ENCODE peak calls at places on chromosomes 12 and 14, in four cellular contexts. One of them, this sample, is unnamed.

GRCh38 chr14:81169711-81170103 is 51.1 kb downstream of the GTF2A1 start:
- DNase-seq in fibroblast of lung: no peak
- DNase-seq in adrenal gland: peak; percentile 85
- DNase-seq in tibial artery: peak; percentile 78
- DNase-seq in this sample: peak; percentile 23

GRCh38 chr12:114319422-114319821 is 86.5 kb downstream of the TBX5 start:
- DNase-seq in fibroblast of lung: peak; percentile 94
- DNase-seq in tibial artery: no peak
- DNase-seq in adrenal gland: no peak
- DNase-seq in this sample: no peak

GRCh38 chr12:13940466-13940865 is 40.9 kb downstream of the GRIN2B start:
- DNase-seq in tibial artery: no peak
- DNase-seq in adrenal gland: no peak
- DNase-seq in fibroblast of lung: no peak
- DNase-seq in this sample: no peak

GRCh38 chr14:90743826-90744225 is 72.4 kb downstream of the TTC7B start:
- DNase-seq in adrenal gland: no peak
- DNase-seq in fibroblast of lung: no peak
- DNase-seq in tibial artery: no peak
- DNase-seq in this sample: no peak

GRCh38 chr14:87149583-87150354 is 843.2 kb downstream of the GALC start:
- DNase-seq in fibroblast of lung: peak; percentile 80
- DNase-seq in tibial artery: no peak
- DNase-seq in adrenal gland: no peak
- DNase-seq in this sample: no peak

GRCh38 chr12:32644455-32644854 is 34.6 kb upstream of the DNM1L start:
- DNase-seq in adrenal gland: no peak
- DNase-seq in fibroblast of lung: peak; percentile 58
- DNase-seq in tibial artery: no peak
- DNase-seq in this sample: no peak

GRCh38 chr14:28361486-28361885 is 405.1 kb upstream of the FOXG1 start:
- DNase-seq in adrenal gland: no peak
- DNase-seq in fibroblast of lung: no peak
- DNase-seq in tibial artery: no peak
- DNase-seq in this sample: no peak

GRCh38 chr14:44700184-44700583 is 193.1 kb upstream of the FSCB start:
- DNase-seq in tibial artery: no peak
- DNase-seq in adrenal gland: no peak
- DNase-seq in fibroblast of lung: peak; percentile 86
- DNase-seq in this sample: no peak

GRCh38 chr12:127550271-127550670 is 716.7 kb upstream of the TMEM132C start:
- DNase-seq in fibroblast of lung: peak; percentile 93
- DNase-seq in adrenal gland: no peak
- DNase-seq in tibial artery: no peak
- DNase-seq in this sample: no peak

GRCh38 chr12:91316825-91317224 is 134.2 kb upstream of the DCN start:
- DNase-seq in fibroblast of lung: peak; percentile 45
- DNase-seq in adrenal gland: no peak
- DNase-seq in tibial artery: no peak
- DNase-seq in this sample: no peak

GRCh38 chr12:44972746-44973421 is 78.0 kb downstream of the DBX2 start:
- DNase-seq in adrenal gland: no peak
- DNase-seq in fibroblast of lung: peak; percentile 1
- DNase-seq in tibial artery: no peak
- DNase-seq in this sample: peak; percentile 5

GRCh38 chr12:49389092-49389703 is 21.9 kb downstream of the SPATS2 start:
- DNase-seq in adrenal gland: no peak
- DNase-seq in fibroblast of lung: no peak
- DNase-seq in tibial artery: peak; percentile 27
- DNase-seq in this sample: no peak

GRCh38 chr12:116784238-116784612 is 46.1 kb downstream of the RNFT2 start:
- DNase-seq in fibroblast of lung: no peak
- DNase-seq in tibial artery: no peak
- DNase-seq in adrenal gland: no peak
- DNase-seq in this sample: no peak

GRCh38 chr12:115941362-115941761 is 336.1 kb downstream of the MED13L start:
- DNase-seq in fibroblast of lung: peak; percentile 44
- DNase-seq in tibial artery: no peak
- DNase-seq in adrenal gland: no peak
- DNase-seq in this sample: no peak

GRCh38 chr12:87848248-87848868 is 180.8 kb downstream of the C12orf50 start:
- DNase-seq in fibroblast of lung: peak; percentile 58
- DNase-seq in adrenal gland: no peak
- DNase-seq in tibial artery: no peak
- DNase-seq in this sample: peak; percentile 49

GRCh38 chr14:72590577-72590976 is 303.3 kb downstream of the DPF3 start:
- DNase-seq in adrenal gland: no peak
- DNase-seq in tibial artery: no peak
- DNase-seq in fibroblast of lung: no peak
- DNase-seq in this sample: no peak

GRCh38 chr12:31226639-31227038 is 99.3 kb downstream of the SINHCAF start:
- DNase-seq in tibial artery: no peak
- DNase-seq in fibroblast of lung: no peak
- DNase-seq in adrenal gland: no peak
- DNase-seq in this sample: no peak

GRCh38 chr14:52031781-52032180 is 37.1 kb downstream of the NID2 start:
- DNase-seq in tibial artery: peak; percentile 50
- DNase-seq in fibroblast of lung: peak; percentile 98
- DNase-seq in adrenal gland: no peak
- DNase-seq in this sample: no peak

GRCh38 chr12:121797937-121798801 is 4.7 kb upstream of the RHOF start:
- DNase-seq in tibial artery: peak; percentile 63
- DNase-seq in adrenal gland: peak; percentile 91
- DNase-seq in fibroblast of lung: peak; percentile 59
- DNase-seq in this sample: no peak

GRCh38 chr14:60204104-60204842 is 39.1 kb upstream of the DHRS7 start:
- DNase-seq in tibial artery: no peak
- DNase-seq in fibroblast of lung: no peak
- DNase-seq in adrenal gland: no peak
- DNase-seq in this sample: no peak

GRCh38 chr14:52131640-52132320 is 62.9 kb upstream of the NID2 start:
- DNase-seq in adrenal gland: peak; percentile 84
- DNase-seq in fibroblast of lung: peak; percentile 86
- DNase-seq in tibial artery: peak; percentile 55
- DNase-seq in this sample: peak; percentile 77

DNA sequence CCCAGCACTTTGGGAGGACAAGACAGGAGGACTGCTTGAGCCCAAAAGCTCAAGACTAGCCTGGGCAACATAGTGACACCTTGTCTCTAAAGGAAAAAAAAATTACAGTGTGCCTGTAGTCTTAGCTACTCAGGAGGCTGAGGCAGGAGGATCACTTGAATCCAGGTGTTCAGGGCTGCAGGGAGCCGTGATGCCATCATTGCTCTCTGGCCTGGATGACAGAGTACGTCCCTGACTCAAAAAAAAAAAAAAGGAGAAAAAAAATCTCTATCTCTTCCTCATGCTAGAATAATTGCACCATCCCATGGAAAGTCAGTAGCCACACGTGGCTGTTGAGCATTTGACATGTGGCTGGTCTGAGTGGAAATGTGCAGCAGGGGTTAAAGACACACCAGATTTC is 3.9 kb downstream of the RILPL1 start:
- DNase-seq in fibroblast of lung: no peak
- DNase-seq in tibial artery: no peak
- DNase-seq in adrenal gland: no peak
- DNase-seq in this sample: no peak
- H3K27ac ChIP-seq in fibroblast of lung: no peak overlapping the region
- H3K27ac ChIP-seq in tibial artery: peak overlapping the region; percentile 4
- H3K27ac ChIP-seq in adrenal gland: no peak overlapping the region
- H3K27ac ChIP-seq in this sample: no peak overlapping the region

DNA sequence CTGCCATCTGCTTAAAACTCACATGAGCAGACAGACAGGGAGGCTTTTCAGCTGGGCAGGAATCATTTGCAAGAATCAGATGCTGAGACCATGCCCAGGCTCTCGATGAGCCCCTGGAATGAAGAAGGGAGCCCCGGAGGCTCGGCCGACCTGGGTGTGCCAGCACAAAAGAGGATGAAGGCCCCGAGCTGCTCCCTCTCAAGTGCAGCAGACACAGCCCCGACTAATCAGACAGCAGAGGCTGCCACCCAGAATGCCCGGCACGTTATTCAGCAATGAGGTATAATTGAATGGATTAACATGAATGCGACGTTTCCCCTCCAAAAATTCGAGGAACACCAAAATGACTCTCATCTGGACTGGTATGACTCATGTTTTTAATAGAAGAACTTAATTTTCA is 58.9 kb downstream of the BCL11B start:
- DNase-seq in fibroblast of lung: peak; percentile 63
- DNase-seq in tibial artery: no peak
- DNase-seq in adrenal gland: no peak
- DNase-seq in this sample: no peak
- H3K4me1 ChIP-seq in fibroblast of lung: no peaks in the 10 kb centered on the region
- H3K4me1 ChIP-seq in tibial artery: no peaks in the 10 kb centered on the region
- H3K4me1 ChIP-seq in adrenal gland: no peaks in the 10 kb centered on the region
- H3K4me1 ChIP-seq in this sample: peaks cover 31% of the 10 kb centered on the region

GRCh38 chr12:122978507-122978955 is 1.9 kb upstream of the ARL6IP4 start:
- DNase-seq in tibial artery: no peak
- DNase-seq in adrenal gland: no peak
- DNase-seq in fibroblast of lung: no peak
- DNase-seq in this sample: no peak
- H3K27ac ChIP-seq in tibial artery: no peak overlapping the region
- H3K27ac ChIP-seq in adrenal gland: no peak overlapping the region
- H3K27ac ChIP-seq in fibroblast of lung: no peak overlapping the region
- H3K27ac ChIP-seq in this sample: no peak overlapping the region

DNA sequence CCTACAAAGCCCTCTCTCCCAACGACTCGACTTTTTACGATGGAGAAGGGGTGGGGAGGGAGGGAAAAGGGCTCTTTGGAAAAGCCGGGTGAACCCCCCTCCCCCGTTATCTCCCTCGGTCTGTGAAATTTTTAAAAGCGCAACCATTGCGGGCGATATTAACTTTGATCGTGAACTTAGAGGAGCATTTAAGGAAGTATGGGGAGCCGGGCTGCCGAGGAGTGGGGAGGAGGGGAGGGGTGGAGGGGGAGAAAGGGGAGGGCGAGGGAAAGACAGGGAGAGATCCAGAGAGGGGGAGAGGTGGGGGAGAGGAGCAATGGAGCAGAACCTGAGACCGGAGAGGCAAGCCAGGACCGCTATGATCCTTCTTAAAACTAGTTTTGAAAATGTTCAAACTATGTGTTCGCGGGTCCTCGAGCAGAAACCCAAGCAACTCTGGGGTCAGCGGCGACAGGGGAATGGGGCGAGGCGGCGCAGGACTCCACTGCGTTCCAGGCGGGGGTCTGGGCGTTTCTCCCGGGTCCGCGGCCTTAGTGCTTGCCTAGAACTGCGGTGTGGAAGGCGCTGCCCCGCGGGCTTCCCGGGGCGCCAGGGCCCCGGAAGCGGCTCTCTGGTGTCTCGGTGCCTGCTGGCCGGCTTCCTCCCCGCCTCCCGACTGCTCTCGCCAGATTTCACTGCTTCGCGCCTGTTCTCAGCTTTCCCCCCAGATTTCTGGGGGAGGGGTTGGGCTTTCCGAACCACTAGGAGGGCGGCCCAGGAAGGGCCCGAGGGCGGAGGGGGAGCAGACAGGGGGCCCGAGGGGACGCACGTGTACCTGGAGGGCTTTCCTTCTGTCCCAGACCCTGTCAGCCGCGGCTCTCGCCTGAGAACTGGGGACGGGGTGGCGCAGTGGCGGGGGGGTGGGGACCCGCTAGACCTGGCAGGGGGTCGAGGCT is at the start of gene HOTAIR:
- DNase-seq in adrenal gland: no peak
- DNase-seq in fibroblast of lung: no peak
- DNase-seq in tibial artery: no peak
- DNase-seq in this sample: no peak
- H3K4me1 ChIP-seq in adrenal gland: peaks cover 19% of the 10 kb centered on the region
- H3K4me1 ChIP-seq in fibroblast of lung: no peaks in the 10 kb centered on the region
- H3K4me1 ChIP-seq in tibial artery: no peaks in the 10 kb centered on the region
- H3K4me1 ChIP-seq in this sample: peaks cover 24% of the 10 kb centered on the region

GRCh38 chr12:47530050-47530449 is 175.8 kb downstream of the RPAP3 start:
- DNase-seq in adrenal gland: no peak
- DNase-seq in fibroblast of lung: no peak
- DNase-seq in tibial artery: no peak
- DNase-seq in this sample: no peak
- H3K27ac ChIP-seq in adrenal gland: no peak overlapping the region
- H3K27ac ChIP-seq in fibroblast of lung: no peak overlapping the region
- H3K27ac ChIP-seq in tibial artery: no peak overlapping the region
- H3K27ac ChIP-seq in this sample: no peak overlapping the region

GRCh38 chr14:92579244-92579643 is 65.7 kb downstream of the RIN3 start:
- DNase-seq in tibial artery: no peak
- DNase-seq in fibroblast of lung: no peak
- DNase-seq in adrenal gland: no peak
- DNase-seq in this sample: no peak

GRCh38 chr14:92582706-92583452 is 69.3 kb downstream of the RIN3 start:
- DNase-seq in fibroblast of lung: no peak
- DNase-seq in tibial artery: no peak
- DNase-seq in adrenal gland: no peak
- DNase-seq in this sample: no peak

GRCh38 chr14:92581966-92582566 is 68.5 kb downstream of the RIN3 start:
- DNase-seq in tibial artery: no peak
- DNase-seq in fibroblast of lung: no peak
- DNase-seq in adrenal gland: no peak
- DNase-seq in this sample: no peak

GRCh38 chr14:92578511-92578910 is 64.9 kb downstream of the RIN3 start:
- DNase-seq in fibroblast of lung: peak; percentile 72
- DNase-seq in tibial artery: no peak
- DNase-seq in adrenal gland: no peak
- DNase-seq in this sample: no peak

DNA sequence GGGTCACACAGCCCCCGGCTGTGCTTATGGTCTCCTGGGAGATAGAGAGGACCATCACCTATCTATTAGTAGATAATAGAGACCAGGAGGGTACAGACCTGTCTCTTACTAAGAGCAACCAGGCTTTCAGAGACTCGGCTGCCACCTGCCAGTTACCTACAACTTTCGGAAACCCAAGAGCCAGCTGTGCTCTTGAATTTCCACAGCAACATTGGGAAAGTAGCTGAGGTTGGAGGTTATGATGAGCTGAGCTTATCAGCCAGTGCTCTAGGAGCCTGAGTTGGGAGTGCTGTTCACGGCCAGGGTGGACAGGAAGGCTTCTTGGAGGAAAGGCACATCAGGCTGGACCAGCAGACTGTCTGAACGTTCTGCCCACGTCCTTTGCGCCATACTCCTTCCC is 67.6 kb downstream of the RIN3 start:
- DNase-seq in tibial artery: no peak
- DNase-seq in adrenal gland: no peak
- DNase-seq in fibroblast of lung: no peak
- DNase-seq in this sample: no peak
- H3K4me1 ChIP-seq in tibial artery: no peaks in the 10 kb centered on the region
- H3K4me1 ChIP-seq in adrenal gland: peaks cover 11% of the 10 kb centered on the region
- H3K4me1 ChIP-seq in fibroblast of lung: peaks cover 16% of the 10 kb centered on the region
- H3K4me1 ChIP-seq in this sample: no peaks in the 10 kb centered on the region

DNA sequence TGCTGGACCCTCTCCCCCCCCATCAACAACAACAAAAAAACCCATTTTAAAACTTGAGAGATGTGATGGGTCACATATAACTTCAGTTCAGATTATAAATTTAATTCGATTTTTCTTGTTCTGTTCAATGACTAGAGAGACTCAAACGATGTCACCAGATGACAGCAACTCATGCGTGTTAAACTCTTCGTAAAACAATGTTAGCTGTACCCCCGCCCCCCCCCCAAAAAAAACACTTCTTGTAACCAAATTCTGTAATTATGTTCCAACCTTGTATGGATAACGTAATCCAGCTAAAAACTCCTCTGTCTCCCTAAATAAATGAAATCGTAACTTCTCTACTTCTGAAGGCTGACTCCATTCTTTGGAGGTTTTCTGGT is 614 bp upstream of the NACA start:
- DNase-seq in tibial artery: no peak
- DNase-seq in adrenal gland: no peak
- DNase-seq in fibroblast of lung: no peak
- DNase-seq in this sample: no peak
- H3K27ac ChIP-seq in tibial artery: peak overlapping the region; percentile 88
- H3K27ac ChIP-seq in adrenal gland: peak overlapping the region; percentile 93
- H3K27ac ChIP-seq in fibroblast of lung: peak overlapping the region; percentile 92
- H3K27ac ChIP-seq in this sample: peak overlapping the region; percentile 93

GRCh38 chr12:95207407-95207806 is 9.9 kb downstream of the FGD6 start:
- DNase-seq in adrenal gland: no peak
- DNase-seq in fibroblast of lung: no peak
- DNase-seq in tibial artery: no peak
- DNase-seq in this sample: no peak
- H3K4me1 ChIP-seq in adrenal gland: peaks cover 50% of the 10 kb centered on the region
- H3K4me1 ChIP-seq in fibroblast of lung: peaks cover 20% of the 10 kb centered on the region
- H3K4me1 ChIP-seq in tibial artery: no peaks in the 10 kb centered on the region
- H3K4me1 ChIP-seq in this sample: peaks cover 38% of the 10 kb centered on the region